ENCODE peak calls at places on chromosomes 2 and 18, in nine cellular contexts. One of them, this sample, is unnamed.

GRCh38 chr2:224405841-224406370 is 4.0 kb upstream of the FAM124B start:
- DNase-seq in stimulated activated CD4-positive, alpha-beta T cell treated with anti-CD3 and anti-CD28 coated beads, Interleukin-15, amount 100 ng/mL, for 24 hours: no peak
- DNase-seq in left lung: no peak
- DNase-seq in pons: no peak
- DNase-seq in NAMALWA: no peak
- DNase-seq in T follicular helper cell: no peak
- DNase-seq in memory B cell: no peak
- DNase-seq in AG09319: no peak
- DNase-seq in stomach: no peak
- DNase-seq in this sample: no peak

GRCh38 chr2:46073540-46074018 is 223.6 kb upstream of the EPAS1 start:
- DNase-seq in stimulated activated CD4-positive, alpha-beta T cell treated with anti-CD3 and anti-CD28 coated beads, Interleukin-15, amount 100 ng/mL, for 24 hours: no peak
- DNase-seq in left lung: no peak
- DNase-seq in pons: no peak
- DNase-seq in NAMALWA: no peak
- DNase-seq in T follicular helper cell: no peak
- DNase-seq in memory B cell: no peak
- DNase-seq in AG09319: peak
- DNase-seq in stomach: no peak
- DNase-seq in this sample: no peak

GRCh38 chr2:111029135-111029927 is 91.4 kb upstream of the BCL2L11 start:
- DNase-seq in stimulated activated CD4-positive, alpha-beta T cell treated with anti-CD3 and anti-CD28 coated beads, Interleukin-15, amount 100 ng/mL, for 24 hours: no peak
- DNase-seq in left lung: peak
- DNase-seq in pons: no peak
- DNase-seq in NAMALWA: no peak
- DNase-seq in T follicular helper cell: no peak
- DNase-seq in memory B cell: no peak
- DNase-seq in AG09319: no peak
- DNase-seq in stomach: peak
- DNase-seq in this sample: no peak

GRCh38 chr2:84033347-84033974 is 425.6 kb downstream of the SUCLG1 start:
- DNase-seq in stimulated activated CD4-positive, alpha-beta T cell treated with anti-CD3 and anti-CD28 coated beads, Interleukin-15, amount 100 ng/mL, for 24 hours: no peak
- DNase-seq in left lung: no peak
- DNase-seq in pons: no peak
- DNase-seq in NAMALWA: no peak
- DNase-seq in T follicular helper cell: no peak
- DNase-seq in memory B cell: no peak
- DNase-seq in AG09319: no peak
- DNase-seq in stomach: no peak
- DNase-seq in this sample: no peak

GRCh38 chr2:196208915-196209314 is 37.5 kb upstream of the STK17B start:
- DNase-seq in stimulated activated CD4-positive, alpha-beta T cell treated with anti-CD3 and anti-CD28 coated beads, Interleukin-15, amount 100 ng/mL, for 24 hours: no peak
- DNase-seq in left lung: no peak
- DNase-seq in pons: no peak
- DNase-seq in NAMALWA: no peak
- DNase-seq in T follicular helper cell: no peak
- DNase-seq in memory B cell: no peak
- DNase-seq in AG09319: no peak
- DNase-seq in stomach: no peak
- DNase-seq in this sample: no peak

GRCh38 chr2:45860136-45861106 is 208.9 kb downstream of the PRKCE start:
- DNase-seq in stimulated activated CD4-positive, alpha-beta T cell treated with anti-CD3 and anti-CD28 coated beads, Interleukin-15, amount 100 ng/mL, for 24 hours: peak
- DNase-seq in left lung: no peak
- DNase-seq in pons: peak
- DNase-seq in NAMALWA: peak
- DNase-seq in T follicular helper cell: no peak
- DNase-seq in memory B cell: no peak
- DNase-seq in AG09319: peak
- DNase-seq in stomach: peak
- DNase-seq in this sample: peak

GRCh38 chr2:31504305-31504704 is 76.4 kb downstream of the SRD5A2 start:
- DNase-seq in stimulated activated CD4-positive, alpha-beta T cell treated with anti-CD3 and anti-CD28 coated beads, Interleukin-15, amount 100 ng/mL, for 24 hours: no peak
- DNase-seq in left lung: no peak
- DNase-seq in pons: no peak
- DNase-seq in NAMALWA: no peak
- DNase-seq in T follicular helper cell: no peak
- DNase-seq in memory B cell: no peak
- DNase-seq in AG09319: no peak
- DNase-seq in stomach: no peak
- DNase-seq in this sample: no peak

GRCh38 chr2:114550895-114551793 is 108.7 kb downstream of the DPP10 start:
- DNase-seq in stimulated activated CD4-positive, alpha-beta T cell treated with anti-CD3 and anti-CD28 coated beads, Interleukin-15, amount 100 ng/mL, for 24 hours: peak
- DNase-seq in left lung: no peak
- DNase-seq in pons: peak
- DNase-seq in NAMALWA: peak
- DNase-seq in T follicular helper cell: no peak
- DNase-seq in memory B cell: no peak
- DNase-seq in AG09319: peak
- DNase-seq in stomach: peak
- DNase-seq in this sample: peak

GRCh38 chr2:221097568-221097915 is 474.6 kb downstream of the EPHA4 start:
- DNase-seq in stimulated activated CD4-positive, alpha-beta T cell treated with anti-CD3 and anti-CD28 coated beads, Interleukin-15, amount 100 ng/mL, for 24 hours: no peak
- DNase-seq in left lung: no peak
- DNase-seq in pons: no peak
- DNase-seq in NAMALWA: no peak
- DNase-seq in T follicular helper cell: no peak
- DNase-seq in memory B cell: no peak
- DNase-seq in AG09319: no peak
- DNase-seq in stomach: no peak
- DNase-seq in this sample: no peak

GRCh38 chr18:76633504-76634259 is 138.6 kb upstream of the ZNF516 start:
- DNase-seq in stimulated activated CD4-positive, alpha-beta T cell treated with anti-CD3 and anti-CD28 coated beads, Interleukin-15, amount 100 ng/mL, for 24 hours: no peak
- DNase-seq in left lung: no peak
- DNase-seq in pons: no peak
- DNase-seq in NAMALWA: peak
- DNase-seq in T follicular helper cell: no peak
- DNase-seq in memory B cell: no peak
- DNase-seq in AG09319: no peak
- DNase-seq in stomach: no peak
- DNase-seq in this sample: no peak

GRCh38 chr18:29140590-29140989 is 963.7 kb upstream of the CDH2 start:
- DNase-seq in stimulated activated CD4-positive, alpha-beta T cell treated with anti-CD3 and anti-CD28 coated beads, Interleukin-15, amount 100 ng/mL, for 24 hours: no peak
- DNase-seq in left lung: no peak
- DNase-seq in pons: no peak
- DNase-seq in NAMALWA: no peak
- DNase-seq in T follicular helper cell: no peak
- DNase-seq in memory B cell: no peak
- DNase-seq in AG09319: no peak
- DNase-seq in stomach: no peak
- DNase-seq in this sample: no peak

GRCh38 chr2:203383038-203383437 is 54.8 kb downstream of the ABI2 start:
- DNase-seq in stimulated activated CD4-positive, alpha-beta T cell treated with anti-CD3 and anti-CD28 coated beads, Interleukin-15, amount 100 ng/mL, for 24 hours: no peak
- DNase-seq in left lung: no peak
- DNase-seq in pons: no peak
- DNase-seq in NAMALWA: no peak
- DNase-seq in T follicular helper cell: no peak
- DNase-seq in memory B cell: no peak
- DNase-seq in AG09319: no peak
- DNase-seq in stomach: no peak
- DNase-seq in this sample: no peak

GRCh38 chr2:58427572-58428285 is 186.6 kb upstream of the FANCL start:
- DNase-seq in stimulated activated CD4-positive, alpha-beta T cell treated with anti-CD3 and anti-CD28 coated beads, Interleukin-15, amount 100 ng/mL, for 24 hours: peak
- DNase-seq in left lung: peak
- DNase-seq in pons: peak
- DNase-seq in NAMALWA: no peak
- DNase-seq in T follicular helper cell: no peak
- DNase-seq in memory B cell: no peak
- DNase-seq in AG09319: no peak
- DNase-seq in stomach: peak
- DNase-seq in this sample: no peak

GRCh38 chr2:194004590-194005206 is 1652.3 kb upstream of the SLC39A10 start:
- DNase-seq in stimulated activated CD4-positive, alpha-beta T cell treated with anti-CD3 and anti-CD28 coated beads, Interleukin-15, amount 100 ng/mL, for 24 hours: no peak
- DNase-seq in left lung: no peak
- DNase-seq in pons: no peak
- DNase-seq in NAMALWA: no peak
- DNase-seq in T follicular helper cell: no peak
- DNase-seq in memory B cell: no peak
- DNase-seq in AG09319: no peak
- DNase-seq in stomach: no peak
- DNase-seq in this sample: no peak

GRCh38 chr2:99827296-99827999 is 314.9 kb downstream of the AFF3 start:
- DNase-seq in stimulated activated CD4-positive, alpha-beta T cell treated with anti-CD3 and anti-CD28 coated beads, Interleukin-15, amount 100 ng/mL, for 24 hours: no peak
- DNase-seq in left lung: no peak
- DNase-seq in pons: peak
- DNase-seq in NAMALWA: peak
- DNase-seq in T follicular helper cell: no peak
- DNase-seq in memory B cell: no peak
- DNase-seq in AG09319: no peak
- DNase-seq in stomach: no peak
- DNase-seq in this sample: no peak

GRCh38 chr2:1967242-1968210 is 223.2 kb upstream of the PXDN start:
- DNase-seq in stimulated activated CD4-positive, alpha-beta T cell treated with anti-CD3 and anti-CD28 coated beads, Interleukin-15, amount 100 ng/mL, for 24 hours: no peak
- DNase-seq in left lung: no peak
- DNase-seq in pons: no peak
- DNase-seq in NAMALWA: no peak
- DNase-seq in T follicular helper cell: no peak
- DNase-seq in memory B cell: no peak
- DNase-seq in AG09319: no peak
- DNase-seq in stomach: no peak
- DNase-seq in this sample: no peak

GRCh38 chr2:127623388-127624320 is 22.3 kb upstream of the GPR17 start:
- DNase-seq in stimulated activated CD4-positive, alpha-beta T cell treated with anti-CD3 and anti-CD28 coated beads, Interleukin-15, amount 100 ng/mL, for 24 hours: no peak
- DNase-seq in left lung: peak
- DNase-seq in pons: no peak
- DNase-seq in NAMALWA: peak
- DNase-seq in T follicular helper cell: no peak
- DNase-seq in memory B cell: no peak
- DNase-seq in AG09319: no peak
- DNase-seq in stomach: no peak
- DNase-seq in this sample: no peak

GRCh38 chr2:98731709-98732349 is 897 bp upstream of the MGAT4A start:
- DNase-seq in stimulated activated CD4-positive, alpha-beta T cell treated with anti-CD3 and anti-CD28 coated beads, Interleukin-15, amount 100 ng/mL, for 24 hours: no peak
- DNase-seq in left lung: no peak
- DNase-seq in pons: no peak
- DNase-seq in NAMALWA: no peak
- DNase-seq in T follicular helper cell: no peak
- DNase-seq in memory B cell: no peak
- DNase-seq in AG09319: no peak
- DNase-seq in stomach: no peak
- DNase-seq in this sample: no peak

This sample was measured in activated CD4-positive, alpha-beta memory T cell treated with anti-CD3 and anti-CD28 coated beads for 36 hours.